ENCODE peak calls at places on chromosomes 5 and 9, in six cellular contexts. One of them, this sample, is unnamed.

GRCh38 chr5:76504901-76505564 is 101.9 kb downstream of the IQGAP2 start:
- DNase-seq in WTC11: no peak
- DNase-seq in K562: no peak
- DNase-seq in H1: no peak
- DNase-seq in GM12878: no peak
- DNase-seq in HepG2: no peak
- DNase-seq in this sample: no peak

GRCh38 chr5:139181835-139182452 is 16.2 kb downstream of the SIL1 start:
- DNase-seq in HepG2: no peak
- DNase-seq in H1: no peak
- DNase-seq in K562: no peak
- DNase-seq in GM12878: no peak
- DNase-seq in WTC11: no peak
- DNase-seq in this sample: no peak

GRCh38 chr5:124330595-124330994 is 415.8 kb downstream of the ZNF608 start:
- DNase-seq in HepG2: no peak
- DNase-seq in K562: no peak
- DNase-seq in GM12878: no peak
- DNase-seq in H1: no peak
- DNase-seq in WTC11: no peak
- DNase-seq in this sample: no peak

GRCh38 chr5:177982072-177982727 is 13.8 kb downstream of the PROP1 start:
- DNase-seq in K562: no peak
- DNase-seq in HepG2: peak
- DNase-seq in WTC11: peak
- DNase-seq in H1: peak
- DNase-seq in GM12878: no peak
- DNase-seq in this sample: peak

GRCh38 chr9:127140181-127140580 is 17.7 kb upstream of the ANGPTL2 start:
- DNase-seq in WTC11: no peak
- DNase-seq in H1: no peak
- DNase-seq in GM12878: no peak
- DNase-seq in HepG2: no peak
- DNase-seq in K562: no peak
- DNase-seq in this sample: no peak

GRCh38 chr9:135925496-135926133 is 18.3 kb upstream of the CAMSAP1 start:
- DNase-seq in HepG2: no peak
- DNase-seq in GM12878: no peak
- DNase-seq in H1: no peak
- DNase-seq in WTC11: no peak
- DNase-seq in K562: no peak
- DNase-seq in this sample: no peak

GRCh38 chr9:74172874-74173273 is 324.3 kb upstream of the RORB start:
- DNase-seq in HepG2: no peak
- DNase-seq in WTC11: no peak
- DNase-seq in GM12878: peak
- DNase-seq in H1: no peak
- DNase-seq in K562: no peak
- DNase-seq in this sample: no peak

GRCh38 chr5:179407191-179408175 is 62.2 kb upstream of the ADAMTS2 start:
- DNase-seq in K562: no peak
- DNase-seq in GM12878: no peak
- DNase-seq in WTC11: no peak
- DNase-seq in HepG2: no peak
- DNase-seq in H1: no peak
- DNase-seq in this sample: no peak

GRCh38 chr5:65695896-65696295 is 26.0 kb downstream of the SGTB start:
- DNase-seq in K562: no peak
- DNase-seq in H1: no peak
- DNase-seq in WTC11: no peak
- DNase-seq in HepG2: no peak
- DNase-seq in GM12878: no peak
- DNase-seq in this sample: peak

GRCh38 chr9:136019041-136019680 is 58.0 kb upstream of the UBAC1 start:
- DNase-seq in HepG2: no peak
- DNase-seq in K562: no peak
- DNase-seq in WTC11: no peak
- DNase-seq in H1: no peak
- DNase-seq in GM12878: no peak
- DNase-seq in this sample: no peak

GRCh38 chr9:69898714-69899209 is 78.1 kb downstream of the CFAP95 start:
- DNase-seq in K562: no peak
- DNase-seq in GM12878: no peak
- DNase-seq in WTC11: no peak
- DNase-seq in H1: no peak
- DNase-seq in HepG2: peak
- DNase-seq in this sample: no peak

GRCh38 chr5:131423056-131423455 is 159.2 kb downstream of the CDC42SE2 start:
- DNase-seq in HepG2: peak
- DNase-seq in K562: no peak
- DNase-seq in H1: no peak
- DNase-seq in WTC11: no peak
- DNase-seq in GM12878: no peak
- DNase-seq in this sample: peak

GRCh38 chr5:132138260-132138659 is 64.7 kb downstream of the CSF2 start:
- DNase-seq in WTC11: no peak
- DNase-seq in H1: no peak
- DNase-seq in GM12878: no peak
- DNase-seq in HepG2: no peak
- DNase-seq in K562: no peak
- DNase-seq in this sample: no peak

GRCh38 chr5:139358064-139358463 is 16.4 kb downstream of the PAIP2 start:
- DNase-seq in HepG2: no peak
- DNase-seq in H1: no peak
- DNase-seq in GM12878: no peak
- DNase-seq in WTC11: no peak
- DNase-seq in K562: no peak
- DNase-seq in this sample: no peak

GRCh38 chr5:105506692-105507277 is 1944.2 kb upstream of the NUDT12 start:
- DNase-seq in GM12878: no peak
- DNase-seq in HepG2: peak
- DNase-seq in K562: peak
- DNase-seq in WTC11: peak
- DNase-seq in H1: no peak
- DNase-seq in this sample: peak

GRCh38 chr9:2785060-2785459 is 58.8 kb downstream of the PUM3 start:
- DNase-seq in K562: no peak
- DNase-seq in GM12878: no peak
- DNase-seq in HepG2: no peak
- DNase-seq in WTC11: no peak
- DNase-seq in H1: no peak
- DNase-seq in this sample: no peak

GRCh38 chr5:82387041-82387818 is 109.1 kb upstream of the RPS23 start:
- DNase-seq in H1: no peak
- DNase-seq in HepG2: peak
- DNase-seq in WTC11: no peak
- DNase-seq in GM12878: no peak
- DNase-seq in K562: no peak
- DNase-seq in this sample: no peak

GRCh38 chr5:96037128-96037527 is 75.5 kb upstream of the ELL2 start:
- DNase-seq in K562: no peak
- DNase-seq in WTC11: no peak
- DNase-seq in H1: no peak
- DNase-seq in GM12878: no peak
- DNase-seq in HepG2: peak
- DNase-seq in this sample: no peak

GRCh38 chr9:124040935-124041816 is 29.6 kb downstream of the LHX2 start:
- DNase-seq in H1: no peak
- DNase-seq in K562: peak
- DNase-seq in GM12878: no peak
- DNase-seq in WTC11: peak
- DNase-seq in HepG2: no peak
- DNase-seq in this sample: peak

GRCh38 chr9:104144336-104144735 is 50.2 kb downstream of the SMC2 start:
- DNase-seq in H1: no peak
- DNase-seq in WTC11: no peak
- DNase-seq in GM12878: no peak
- DNase-seq in K562: no peak
- DNase-seq in HepG2: no peak
- DNase-seq in this sample: no peak

GRCh38 chr9:134333874-134334581 is 7.8 kb downstream of the RXRA start:
- DNase-seq in K562: no peak
- DNase-seq in WTC11: no peak
- DNase-seq in HepG2: no peak
- DNase-seq in H1: no peak
- DNase-seq in GM12878: no peak
- DNase-seq in this sample: no peak

GRCh38 chr9:134336174-134336705 is 10.0 kb downstream of the RXRA start:
- DNase-seq in HepG2: no peak
- DNase-seq in WTC11: no peak
- DNase-seq in H1: no peak
- DNase-seq in K562: no peak
- DNase-seq in GM12878: no peak
- DNase-seq in this sample: no peak

GRCh38 chr9:134335490-134336173 is 9.4 kb downstream of the RXRA start:
- DNase-seq in H1: no peak
- DNase-seq in WTC11: no peak
- DNase-seq in HepG2: no peak
- DNase-seq in K562: no peak
- DNase-seq in GM12878: no peak
- DNase-seq in this sample: no peak

GRCh38 chr9:134333234-134333873 is 7.1 kb downstream of the RXRA start:
- DNase-seq in GM12878: no peak
- DNase-seq in K562: no peak
- DNase-seq in WTC11: no peak
- DNase-seq in HepG2: peak
- DNase-seq in H1: no peak
- DNase-seq in this sample: no peak

DNA sequence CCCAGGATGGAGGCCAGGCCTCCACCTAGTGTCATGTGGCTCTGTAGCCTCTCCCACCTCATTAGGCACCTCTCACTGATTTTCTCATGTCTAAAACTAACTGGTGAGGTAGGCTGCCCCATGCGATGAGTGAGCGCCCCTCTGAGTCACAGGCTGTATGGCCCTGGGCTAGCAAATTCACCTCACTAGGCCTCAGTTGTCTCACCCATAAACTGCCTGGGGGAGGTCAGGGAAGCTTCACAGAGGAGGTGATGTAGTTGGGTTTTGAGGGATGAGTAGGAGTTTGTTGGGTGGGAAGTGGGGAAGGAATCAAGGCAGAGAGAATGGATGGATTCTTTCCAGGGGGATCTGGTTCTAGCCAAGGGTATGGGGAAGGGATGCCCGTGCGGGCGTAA is 8.8 kb downstream of the RXRA start:
- DNase-seq in GM12878: no peak
- DNase-seq in HepG2: no peak
- DNase-seq in K562: no peak
- DNase-seq in WTC11: no peak
- DNase-seq in H1: no peak
- DNase-seq in this sample: no peak
- TF ChIP-seq CTCF in GM12878: no peak
- TF ChIP-seq CTCF in HepG2: no peak
- TF ChIP-seq CTCF in K562: no peak
- TF ChIP-seq CTCF in WTC11: no peak
- TF ChIP-seq CTCF in H1: no peak
- TF ChIP-seq CTCF in this sample: no peak

GRCh38 chr5:112205840-112206239 is 213.2 kb downstream of the EPB41L4A start:
- DNase-seq in WTC11: peak
- DNase-seq in HepG2: no peak
- DNase-seq in GM12878: no peak
- DNase-seq in H1: peak
- DNase-seq in K562: no peak
- DNase-seq in this sample: peak

GRCh38 chr5:112216140-112216539 is 202.9 kb downstream of the EPB41L4A start:
- DNase-seq in GM12878: no peak
- DNase-seq in WTC11: no peak
- DNase-seq in K562: no peak
- DNase-seq in H1: no peak
- DNase-seq in HepG2: no peak
- DNase-seq in this sample: no peak

GRCh38 chr5:112208699-112209615 is 210.1 kb downstream of the EPB41L4A start:
- DNase-seq in WTC11: no peak
- DNase-seq in K562: no peak
- DNase-seq in GM12878: no peak
- DNase-seq in HepG2: no peak
- DNase-seq in H1: no peak
- DNase-seq in this sample: no peak

DNA sequence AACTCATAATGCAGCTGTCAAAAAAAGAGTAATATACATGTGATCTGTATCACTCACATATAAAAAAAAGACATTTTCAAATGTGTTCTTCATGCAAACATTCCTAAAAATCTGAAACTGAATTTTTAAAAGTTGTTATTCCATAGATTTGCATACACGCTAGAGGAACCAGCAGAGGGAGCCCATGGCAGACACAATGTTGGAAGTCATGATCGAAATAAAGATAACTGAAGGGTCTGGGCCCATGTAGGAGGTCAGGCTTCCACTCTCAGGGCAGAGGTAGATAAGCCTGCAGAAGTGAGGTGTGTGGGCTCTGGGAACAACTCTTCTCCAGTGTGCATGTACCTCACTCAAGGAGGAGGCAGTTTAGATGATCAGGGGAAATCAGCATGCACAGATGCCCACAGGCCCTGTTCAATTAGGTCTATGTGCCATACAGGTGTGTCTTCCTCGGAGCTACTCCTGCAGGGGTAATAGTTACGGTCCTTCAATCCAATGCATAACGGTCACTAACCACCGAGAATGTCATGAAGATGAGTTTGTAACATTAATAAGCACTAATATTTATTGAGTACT is 208.6 kb downstream of the EPB41L4A start:
- DNase-seq in GM12878: no peak
- DNase-seq in WTC11: peak
- DNase-seq in HepG2: peak
- DNase-seq in K562: peak
- DNase-seq in H1: no peak
- DNase-seq in this sample: peak
- TF ChIP-seq CREB1 in GM12878: no peak
- TF ChIP-seq CREB1 in WTC11: no peak
- TF ChIP-seq CREB1 in HepG2: no peak
- TF ChIP-seq CREB1 in K562: no peak
- TF ChIP-seq CREB1 in H1: no peak
- TF ChIP-seq CREB1 in this sample: no peak

GRCh38 chr9:37967681-37968080 is 63.8 kb upstream of the SLC25A51 start:
- DNase-seq in HepG2: no peak
- DNase-seq in H1: no peak
- DNase-seq in K562: no peak
- DNase-seq in GM12878: no peak
- DNase-seq in WTC11: no peak
- DNase-seq in this sample: no peak
- TF ChIP-seq CTCF in HepG2: no peak
- TF ChIP-seq CTCF in H1: no peak
- TF ChIP-seq CTCF in K562: no peak
- TF ChIP-seq CTCF in GM12878: no peak
- TF ChIP-seq CTCF in WTC11: no peak
- TF ChIP-seq CTCF in this sample: no peak

DNA sequence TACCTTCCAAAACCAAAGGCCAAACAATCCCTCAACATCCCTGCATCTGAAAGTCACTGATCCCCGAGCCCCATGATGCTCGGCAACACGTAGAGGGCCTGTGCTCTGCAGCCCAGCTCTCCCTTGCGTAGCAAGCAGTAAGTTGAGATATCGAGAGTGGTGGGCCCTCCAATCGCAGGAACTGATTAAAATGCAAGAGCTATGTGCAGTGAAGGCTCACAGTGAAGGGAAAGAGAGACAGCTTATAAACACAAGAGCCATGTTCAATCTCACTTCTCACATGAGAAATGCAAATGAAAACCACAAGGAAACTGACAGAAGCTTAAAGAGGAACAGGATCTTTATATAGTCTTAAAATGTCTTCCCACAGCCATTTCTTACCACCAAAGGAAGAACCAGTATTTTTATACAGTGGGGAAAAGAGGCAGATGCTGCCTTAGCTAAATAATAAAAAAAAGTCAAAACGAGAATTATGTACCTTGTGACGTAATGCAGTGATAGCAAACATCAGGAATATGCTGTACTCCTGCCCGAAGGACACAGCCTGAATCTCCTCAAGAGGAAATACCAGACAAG is 24.6 kb downstream of the TTF1 start:
- DNase-seq in WTC11: no peak
- DNase-seq in GM12878: peak
- DNase-seq in K562: no peak
- DNase-seq in HepG2: no peak
- DNase-seq in H1: no peak
- DNase-seq in this sample: no peak
- TF ChIP-seq CREB1 in WTC11: no peak
- TF ChIP-seq CREB1 in GM12878: no peak
- TF ChIP-seq CREB1 in K562: no peak
- TF ChIP-seq CREB1 in HepG2: no peak
- TF ChIP-seq CREB1 in H1: no peak
- TF ChIP-seq CREB1 in this sample: no peak

This sample was measured in GM23338.